ENCODE peak calls at places on chromosomes 2 and 18, in ten cellular contexts. S, Z, N, M, H, V, Q, O, W and T are unnamed samples.

GRCh38 chr2:100407600-100407999 is 9.9 kb downstream of the CHST10 start:
- DNase-seq in S (no peak), Z (no peak), N (no peak), M (no peak), H (no peak), V (no peak), Q (no peak), O (no peak), W (no peak), T (no peak)

GRCh38 chr2:69618362-69618761 is 25.2 kb downstream of the AAK1 start:
- DNase-seq in S (no peak), Z (no peak), N (no peak), M (no peak), H (no peak), V (no peak), Q (no peak), O (no peak), W (no peak), T (peak; percentile 26)

GRCh38 chr18:21257383-21257782 is 15.4 kb downstream of the GREB1L start:
- DNase-seq in S (no peak), Z (no peak), N (no peak), M (no peak), H (no peak), V (peak; percentile 2), Q (no peak), O (no peak), W (no peak), T (no peak)

GRCh38 chr18:58612239-58613055 is 16.4 kb downstream of the ALPK2 start:
- DNase-seq in S (no peak), Z (no peak), N (no peak), M (no peak), H (no peak), V (no peak), Q (no peak), O (peak; percentile 40), W (no peak), T (no peak)

GRCh38 chr2:218711550-218711929 is 905 bp downstream of the TTLL4 start:
- DNase-seq in S (no peak), Z (no peak), N (no peak), M (no peak), H (no peak), V (peak; percentile 20), Q (no peak), O (no peak), W (no peak), T (no peak)

GRCh38 chr2:144924827-144925226 is 404.9 kb upstream of the ZEB2 start:
- DNase-seq in S (no peak), Z (no peak), N (no peak), M (no peak), H (no peak), V (no peak), Q (no peak), O (no peak), W (no peak), T (no peak)

GRCh38 chr2:182144780-182145170 is 159.1 kb downstream of the PPP1R1C start:
- DNase-seq in S (peak; percentile 57), Z (no peak), N (no peak), M (no peak), H (no peak), V (no peak), Q (peak; percentile 53), O (no peak), W (no peak), T (no peak)

GRCh38 chr18:31438402-31438801 is 9.1 kb upstream of the DSG3 start:
- DNase-seq in S (no peak), Z (no peak), N (no peak), M (no peak), H (no peak), V (no peak), Q (no peak), O (no peak), W (no peak), T (no peak)

GRCh38 chr2:189763908-189764661 is 1.5 kb upstream of the OSGEPL1 start:
- DNase-seq in S (no peak), Z (no peak), N (no peak), M (no peak), H (no peak), V (peak; percentile 46), Q (no peak), O (no peak), W (no peak), T (no peak)

GRCh38 chr2:238154570-238154969 is 4.2 kb upstream of the ERFE start:
- DNase-seq in S (no peak), Z (no peak), N (no peak), M (no peak), H (no peak), V (no peak), Q (peak; percentile 15), O (no peak), W (no peak), T (no peak)

GRCh38 chr18:58132595-58133191 is 88.7 kb downstream of the NEDD4L start:
- DNase-seq in S (no peak), Z (no peak), N (no peak), M (no peak), H (no peak), V (peak; percentile 20), Q (no peak), O (no peak), W (no peak), T (no peak)

GRCh38 chr2:66432801-66433694 is 1.9 kb upstream of the MEIS1 start:
- DNase-seq in S (peak; percentile 94), Z (peak; percentile 97), N (no peak), M (peak; percentile 95), H (peak; percentile 43), V (peak; percentile 98), Q (peak; percentile 91), O (peak; percentile 96), W (peak; percentile 75), T (peak; percentile 92)

GRCh38 chr2:200137275-200137674 is 169.2 kb upstream of the SPATS2L start:
- DNase-seq in S (no peak), Z (no peak), N (no peak), M (no peak), H (no peak), V (no peak), Q (no peak), O (no peak), W (no peak), T (no peak)

DNA sequence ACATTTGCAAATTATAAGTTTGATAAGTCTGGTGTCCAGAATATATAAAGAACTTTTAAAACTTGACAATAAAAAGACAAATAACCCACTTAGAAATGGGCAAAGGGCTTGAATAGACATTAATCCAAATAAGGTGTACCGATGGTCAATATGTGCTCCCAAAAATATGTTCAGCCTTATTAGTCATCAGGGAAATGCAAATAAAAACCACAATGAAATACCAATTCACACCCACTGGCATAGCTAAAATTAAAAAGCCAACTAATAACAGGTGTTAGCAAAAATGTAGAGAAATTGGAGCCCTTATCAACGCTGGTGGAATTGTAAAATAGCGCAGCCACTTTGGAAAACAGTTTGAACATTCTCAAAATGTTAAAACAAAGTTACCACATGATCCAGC is 79.0 kb upstream of the SCG2 start:
- DNase-seq in S (no peak), Z (no peak), N (no peak), M (no peak), H (no peak), V (no peak), Q (no peak), O (no peak), W (no peak), T (no peak)
- H3K27ac ChIP-seq in S (no peak overlapping the region), Z (no peak overlapping the region), N (no peak overlapping the region), M (no peak overlapping the region), H (no peak overlapping the region), V (no peak overlapping the region), Q (no peak overlapping the region), O (no peak overlapping the region), W (no peak overlapping the region), T (no peak overlapping the region)

DNA sequence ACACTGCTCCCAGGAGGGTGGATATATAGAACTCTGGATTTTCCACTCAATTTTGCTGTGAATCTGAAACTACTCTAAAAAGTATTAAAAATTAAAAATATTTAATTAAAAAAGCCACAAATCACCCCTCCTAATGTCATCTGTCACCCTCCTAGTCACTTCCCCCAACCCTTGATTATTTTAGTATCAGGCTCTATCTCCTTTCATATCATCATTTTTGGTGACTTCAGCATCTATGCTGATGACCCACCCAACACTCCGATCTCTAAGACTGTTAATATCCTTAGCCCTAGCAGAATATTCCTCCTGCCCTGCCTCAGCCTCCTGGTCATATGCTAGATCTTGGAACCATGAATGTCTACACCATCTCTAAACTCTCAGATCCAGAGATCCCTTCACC is 128.3 kb upstream of the SLC1A4 start:
- DNase-seq in S (no peak), Z (no peak), N (no peak), M (no peak), H (no peak), V (no peak), Q (no peak), O (no peak), W (no peak), T (no peak)
- H3K27ac ChIP-seq in S (no peak overlapping the region), Z (peak overlapping the region; percentile 97), N (no peak overlapping the region), M (no peak overlapping the region), H (peak overlapping the region; percentile 68), V (no peak overlapping the region), Q (no peak overlapping the region), O (no peak overlapping the region), W (peak overlapping the region; percentile 26), T (no peak overlapping the region)

GRCh38 chr18:73923866-73924265 is 223.8 kb downstream of the FBXO15 start:
- DNase-seq in S (no peak), Z (no peak), N (no peak), M (no peak), H (no peak), V (peak; percentile 53), Q (no peak), O (no peak), W (no peak), T (no peak)

GRCh38 chr18:73924316-73924715 is 223.3 kb downstream of the FBXO15 start:
- DNase-seq in S (no peak), Z (no peak), N (no peak), M (no peak), H (no peak), V (no peak), Q (no peak), O (no peak), W (no peak), T (no peak)

GRCh38 chr18:73924836-73925235 is 222.8 kb downstream of the FBXO15 start:
- DNase-seq in S (no peak), Z (no peak), N (no peak), M (no peak), H (no peak), V (peak; percentile 65), Q (no peak), O (no peak), W (no peak), T (no peak)

DNA sequence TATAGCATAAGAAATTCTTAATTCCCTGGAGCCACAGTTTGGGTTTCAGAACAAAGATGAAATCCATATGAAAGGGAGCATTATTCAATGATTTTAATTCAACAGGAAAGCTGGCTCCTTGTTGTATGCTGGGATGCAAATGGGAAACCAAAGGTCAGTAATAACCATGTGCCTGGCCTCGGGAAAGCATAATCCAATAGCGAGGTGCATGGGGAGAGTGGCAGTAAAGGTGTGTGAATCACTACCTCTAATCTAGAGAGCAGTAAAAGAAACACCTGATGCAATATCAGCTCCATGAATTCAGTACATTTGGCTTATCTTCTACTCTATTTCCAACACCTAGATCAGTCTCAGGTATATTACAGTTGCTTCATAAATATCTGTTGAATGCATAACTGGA is 220.1 kb downstream of the FBXO15 start:
- DNase-seq in S (no peak), Z (no peak), N (no peak), M (no peak), H (no peak), V (no peak), Q (no peak), O (no peak), W (no peak), T (no peak)
- H3K27ac ChIP-seq in S (no peak overlapping the region), Z (no peak overlapping the region), N (no peak overlapping the region), M (no peak overlapping the region), H (no peak overlapping the region), V (no peak overlapping the region), Q (no peak overlapping the region), O (no peak overlapping the region), W (no peak overlapping the region), T (no peak overlapping the region)

GRCh38 chr2:127627740-127628571 is 18.0 kb upstream of the GPR17 start:
- DNase-seq in S (no peak), Z (peak; percentile 66), N (no peak), M (no peak), H (no peak), V (no peak), Q (peak; percentile 16), O (no peak), W (no peak), T (no peak)
- H3K27ac ChIP-seq in S (no peak overlapping the region), Z (no peak overlapping the region), N (no peak overlapping the region), M (no peak overlapping the region), H (no peak overlapping the region), V (no peak overlapping the region), Q (no peak overlapping the region), O (no peak overlapping the region), W (no peak overlapping the region), T (no peak overlapping the region)